ENCODE peak calls at places on chromosomes 4 and X, in four cellular contexts. C is K562, M is HepG2, E is breast epithelium. U is an unnamed sample.

GRCh38 chr4:89752932-89753598 is 83.9 kb downstream of the SNCA start:
- DNase-seq in E (no peak), M (no peak), C (no peak), U (no peak)

GRCh38 chr4:43456383-43456782 is 563.9 kb downstream of the GRXCR1 start:
- DNase-seq in M (no peak), C (no peak), E (no peak), U (no peak)

GRCh38 chr4:185369729-185370128 is 26.0 kb downstream of the LRP2BP start:
- DNase-seq in C (no peak), E (no peak), M (no peak), U (no peak)

GRCh38 chrX:30900227-30900626 is 11.2 kb upstream of the TAB3 start:
- DNase-seq in M (no peak), E (no peak), C (no peak), U (no peak)

GRCh38 chr4:172692701-172693100 is 475.9 kb upstream of the GALNT7 start:
- DNase-seq in E (no peak), M (no peak), C (no peak), U (no peak)

GRCh38 chrX:15623074-15623473 is 22.3 kb upstream of the ACE2 start:
- DNase-seq in C (no peak), M (no peak), E (no peak), U (no peak)

GRCh38 chr4:79682801-79683217 is 274.8 kb upstream of the GK2 start:
- DNase-seq in M (no peak), C (no peak), E (no peak), U (no peak)

GRCh38 chrX:16946971-16947562 is 609 bp downstream of the REPS2 start:
- DNase-seq in E (no peak), M (no peak), C (peak; percentile 10), U (peak; percentile 85)

GRCh38 chr4:139419388-139419914 is 34.5 kb upstream of the RAB33B start:
- DNase-seq in E (peak; percentile 27), C (no peak), M (no peak), U (no peak)

GRCh38 chr4:2390780-2391490 is 27.5 kb downstream of the ZFYVE28 start:
- DNase-seq in E (no peak), C (no peak), M (no peak), U (no peak)

GRCh38 chrX:1491851-1492349 is 39.2 kb upstream of the ASMTL start:
- DNase-seq in C (peak; percentile 78), M (peak; percentile 65), E (no peak), U (peak; percentile 71)

GRCh38 chrX:119410027-119410819 is 11.1 kb downstream of the SLC25A43 start:
- DNase-seq in C (no peak), M (peak; percentile 57), E (peak; percentile 86), U (no peak)

GRCh38 chr4:84677995-84678394 is 95.1 kb downstream of the CDS1 start:
- DNase-seq in M (no peak), C (no peak), E (no peak), U (no peak)

GRCh38 chrX:36198575-36198974 is 279.0 kb downstream of the CFAP47 start:
- DNase-seq in C (no peak), E (no peak), M (no peak), U (no peak)

GRCh38 chr4:100208964-100209363 is 18.7 kb upstream of the DDIT4L start:
- DNase-seq in C (no peak), M (no peak), E (no peak), U (no peak)

GRCh38 chrX:1316527-1316926 is 20.1 kb upstream of the IL3RA start:
- DNase-seq in E (peak; percentile 26), C (no peak), M (no peak), U (peak; percentile 90)

GRCh38 chr4:179719766-179720470 is 2277.7 kb upstream of the AGA start:
- DNase-seq in M (no peak), C (no peak), E (no peak), U (no peak)

GRCh38 chrX:153984351-153985178 is 12.0 kb downstream of the TMEM187 start:
- DNase-seq in C (peak; percentile 55), E (no peak), M (no peak), U (peak; percentile 77)

GRCh38 chr4:168654206-168655174 is 157.6 kb downstream of the PALLD start:
- DNase-seq in E (peak; percentile 55), M (no peak), C (no peak), U (no peak)

GRCh38 chr4:65502151-65502691 is 168.1 kb downstream of the EPHA5 start:
- DNase-seq in E (no peak), C (no peak), M (no peak), U (no peak)

GRCh38 chr4:56844817-56845580 is 23.5 kb upstream of the SPINK2 start:
- DNase-seq in E (no peak), C (no peak), M (no peak), U (no peak)

GRCh38 chr4:156954598-156954997 is 17.0 kb downstream of the PDGFC start:
- DNase-seq in C (no peak), E (no peak), M (no peak), U (no peak)

GRCh38 chr4:38097818-38098217 is 137.6 kb downstream of the PTTG2 start:
- DNase-seq in C (no peak), E (no peak), M (no peak), U (no peak)

GRCh38 chrX:154378059-154378798 is 866 bp upstream of the EMD start:
- DNase-seq in M (no peak), C (peak; percentile 69), E (peak; percentile 48), U (peak; percentile 89)

GRCh38 chr4:106502106-106502699 is 133.6 kb upstream of the GIMD1 start:
- DNase-seq in C (peak; percentile 24), E (no peak), M (peak; percentile 58), U (no peak)

GRCh38 chr4:118354913-118355312 is 2.1 kb upstream of the PRSS12 start:
- DNase-seq in C (no peak), E (no peak), M (no peak), U (no peak)

GRCh38 chrX:12145402-12145801 is 7.1 kb downstream of the FRMPD4 start:
- DNase-seq in M (no peak), C (no peak), E (no peak), U (no peak)

GRCh38 chr4:69888336-69888735 is 28.4 kb upstream of the SULT1E1 start:
- DNase-seq in C (no peak), M (no peak), E (no peak), U (no peak)

GRCh38 chr4:86926428-86927086 is 8.3 kb upstream of the AFF1 start:
- DNase-seq in M (no peak), C (peak; percentile 37), E (no peak), U (no peak)

GRCh38 chr4:182955411-182955810 is 38.2 kb upstream of the DCTD start:
- DNase-seq in M (no peak), E (no peak), C (no peak), U (no peak)

GRCh38 chr4:111778543-111778942 is 366.7 kb upstream of the FAM241A start:
- DNase-seq in C (no peak), M (no peak), E (no peak), U (no peak)

GRCh38 chrX:120647127-120647526 is 17.3 kb upstream of the C1GALT1C1 start:
- DNase-seq in M (peak; percentile 43), E (no peak), C (no peak), U (no peak)

GRCh38 chr4:100949350-100949935 is 397.9 kb downstream of the PPP3CA start:
- DNase-seq in M (no peak), E (no peak), C (no peak), U (no peak)

GRCh38 chr4:128565565-128566186 is 243.8 kb upstream of the JADE1 start:
- DNase-seq in E (no peak), C (no peak), M (peak; percentile 51), U (no peak)

GRCh38 chr4:84578540-84579409 is 4.2 kb upstream of the CDS1 start:
- DNase-seq in M (peak; percentile 39), E (no peak), C (peak; percentile 13), U (no peak)

GRCh38 chr4:147371661-147372060 is 109.2 kb upstream of the EDNRA start:
- DNase-seq in M (no peak), C (no peak), E (no peak), U (no peak)

GRCh38 chrX:50448565-50448964 is 22.1 kb downstream of the DGKK start:
- DNase-seq in M (peak; percentile 62), C (peak; percentile 25), E (no peak), U (no peak)

GRCh38 chrX:119990995-119991787 is 47.6 kb upstream of the NKAP start:
- DNase-seq in E (no peak), M (no peak), C (no peak), U (peak; percentile 77)

GRCh38 chr4:93065790-93066189 is 762.0 kb downstream of the GRID2 start:
- DNase-seq in M (no peak), E (no peak), C (no peak), U (no peak)

GRCh38 chr4:93066746-93067145 is 761.8 kb upstream of the ATOH1 start:
- DNase-seq in C (no peak), E (no peak), M (no peak), U (no peak)

DNA sequence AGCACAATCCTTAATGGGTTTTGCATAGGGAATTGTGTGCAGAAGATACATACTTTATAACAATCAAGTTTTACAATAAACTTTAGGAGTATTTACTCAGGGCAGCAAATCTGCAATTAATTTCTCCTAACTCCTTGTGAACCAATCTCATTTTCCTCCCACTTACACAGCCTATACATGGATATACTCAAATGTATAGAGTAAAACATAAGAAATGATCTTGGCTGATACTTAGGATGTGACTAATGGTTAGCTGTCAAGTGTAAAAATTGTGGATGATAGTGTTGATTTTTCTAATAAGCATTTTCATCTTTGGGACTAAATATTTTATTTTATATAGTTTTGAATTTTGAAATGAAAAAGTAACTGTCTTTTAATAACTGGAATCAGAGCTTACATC is 759.6 kb downstream of the GRID2 start:
- DNase-seq in E (no peak), C (no peak), M (no peak), U (no peak)
- TF ChIP-seq POLR2AphosphoS5 in E (no peak), C (no peak), M (no peak), U (no peak)

GRCh38 chrX:20141281-20142220 is at the start of gene EIF1AX:
- DNase-seq in C (peak; percentile 83), E (peak; percentile 99), M (peak; percentile 92), U (peak; percentile 100)
- TF ChIP-seq POLR2A in C (peak; percentile 90), E (peak; percentile 85), M (peak; percentile 69), U (peak; percentile 82)

GRCh38 chr4:175090116-175090515 is 172.0 kb downstream of the ADAM29 start:
- DNase-seq in C (no peak), M (no peak), E (no peak), U (no peak)

GRCh38 chr4:175092114-175092513 is 174.0 kb downstream of the ADAM29 start:
- DNase-seq in M (no peak), E (no peak), C (no peak), U (no peak)

GRCh38 chr4:175091649-175092048 is 173.5 kb downstream of the ADAM29 start:
- DNase-seq in E (no peak), C (no peak), M (no peak), U (no peak)

GRCh38 chr4:175087156-175087555 is 169.0 kb downstream of the ADAM29 start:
- DNase-seq in M (no peak), E (no peak), C (no peak), U (no peak)
- H3K4me3 ChIP-seq in M (no peak overlapping the region), E (no peak overlapping the region), C (no peak overlapping the region), U (no peak overlapping the region)

GRCh38 chr4:83010522-83011318 is at the start of gene LIN54:
- DNase-seq in E (peak; percentile 71), M (peak; percentile 90), C (peak; percentile 76), U (peak; percentile 96)
- TF ChIP-seq POLR2AphosphoS5 in E (no peak), M (peak; percentile 84), C (peak; percentile 35), U (peak; percentile 39)

U was measured in spleen.